ENCODE peak calls at places on chromosomes 13 and 19, in nine cellular contexts. O, A, C, H, U, E, K, S and W are unnamed samples.

GRCh38 chr19:55907746-55908145 is 24.4 kb downstream of the NLRP13 start:
- DNase-seq in A (peak; percentile 5), O (peak; percentile 19), U (no peak), K (no peak), H (no peak), C (no peak), S (no peak), E (no peak), W (no peak)

GRCh38 chr19:41774515-41774980 is 19.2 kb downstream of the CEACAM6 start:
- DNase-seq in C (no peak), U (no peak), H (no peak), K (no peak), A (no peak), S (peak; percentile 57), E (no peak), O (no peak), W (no peak)

GRCh38 chr13:76813874-76814273 is 72.3 kb downstream of the KCTD12 start:
- DNase-seq in K (no peak), C (no peak), S (peak; percentile 5), E (no peak), U (no peak), A (no peak), O (no peak), H (no peak), W (no peak)

GRCh38 chr13:28819046-28819747 is 942 bp upstream of the MTUS2 start:
- DNase-seq in S (peak; percentile 27), A (no peak), O (peak; percentile 75), E (no peak), C (peak; percentile 45), H (peak; percentile 68), K (no peak), U (no peak), W (no peak)

GRCh38 chr13:84668637-84669036 is 786.4 kb upstream of the SLITRK1 start:
- DNase-seq in O (no peak), U (no peak), S (no peak), A (no peak), K (no peak), C (no peak), E (no peak), H (no peak), W (no peak)

GRCh38 chr19:34313188-34313587 is 51.8 kb upstream of the GPI start:
- DNase-seq in E (no peak), U (no peak), C (no peak), O (no peak), S (no peak), K (no peak), H (no peak), A (no peak), W (no peak)

GRCh38 chr13:47175172-47175806 is 278.4 kb upstream of the HTR2A start:
- DNase-seq in O (no peak), H (no peak), U (no peak), C (no peak), K (no peak), E (no peak), S (no peak), A (no peak), W (no peak)

GRCh38 chr13:22846551-22846950 is 334.2 kb upstream of the SGCG start:
- DNase-seq in H (no peak), U (no peak), A (no peak), O (no peak), C (no peak), S (no peak), E (no peak), K (no peak), W (no peak)

GRCh38 chr19:55504252-55504603 is 16.0 kb downstream of the SSC5D start:
- DNase-seq in S (no peak), U (no peak), E (no peak), A (no peak), C (no peak), H (no peak), K (no peak), O (no peak), W (no peak)

GRCh38 chr19:43725468-43725867 is 9.6 kb downstream of the IRGC start:
- DNase-seq in K (no peak), H (no peak), C (no peak), S (no peak), E (no peak), U (no peak), A (no peak), O (no peak), W (no peak)

GRCh38 chr19:51166846-51167490 is 24.9 kb downstream of the SIGLEC7 start:
- DNase-seq in A (no peak), O (no peak), E (no peak), C (peak; percentile 77), H (no peak), S (no peak), K (no peak), U (no peak), W (peak; percentile 85)

GRCh38 chr19:38653028-38653571 is 5.7 kb downstream of the ACTN4 start:
- DNase-seq in U (no peak), A (no peak), E (peak; percentile 84), C (no peak), S (peak; percentile 82), H (no peak), O (no peak), K (no peak), W (no peak)

GRCh38 chr13:30306762-30307193 is 573 bp downstream of the KATNAL1 start:
- DNase-seq in E (peak; percentile 96), S (peak; percentile 89), H (peak; percentile 98), A (peak; percentile 90), O (peak; percentile 98), K (peak; percentile 95), C (peak; percentile 96), U (peak; percentile 85), W (peak; percentile 97)

GRCh38 chr19:29708553-29709439 is 6.3 kb downstream of the C19orf12 start:
- DNase-seq in O (no peak), E (no peak), S (no peak), C (no peak), K (no peak), A (no peak), U (peak; percentile 27), H (no peak), W (peak; percentile 67)

GRCh38 chr13:100175803-100176182 is 86.9 kb downstream of the PCCA start:
- DNase-seq in H (no peak), U (no peak), E (no peak), A (no peak), S (no peak), O (no peak), C (no peak), K (no peak), W (no peak)
- H3K27ac ChIP-seq in H (peak overlapping the region; percentile 73), U (no peak overlapping the region), E (no peak overlapping the region), A (no peak overlapping the region), S (no peak overlapping the region), O (no peak overlapping the region), C (no peak overlapping the region), K (no peak overlapping the region), W (no peak overlapping the region)

DNA sequence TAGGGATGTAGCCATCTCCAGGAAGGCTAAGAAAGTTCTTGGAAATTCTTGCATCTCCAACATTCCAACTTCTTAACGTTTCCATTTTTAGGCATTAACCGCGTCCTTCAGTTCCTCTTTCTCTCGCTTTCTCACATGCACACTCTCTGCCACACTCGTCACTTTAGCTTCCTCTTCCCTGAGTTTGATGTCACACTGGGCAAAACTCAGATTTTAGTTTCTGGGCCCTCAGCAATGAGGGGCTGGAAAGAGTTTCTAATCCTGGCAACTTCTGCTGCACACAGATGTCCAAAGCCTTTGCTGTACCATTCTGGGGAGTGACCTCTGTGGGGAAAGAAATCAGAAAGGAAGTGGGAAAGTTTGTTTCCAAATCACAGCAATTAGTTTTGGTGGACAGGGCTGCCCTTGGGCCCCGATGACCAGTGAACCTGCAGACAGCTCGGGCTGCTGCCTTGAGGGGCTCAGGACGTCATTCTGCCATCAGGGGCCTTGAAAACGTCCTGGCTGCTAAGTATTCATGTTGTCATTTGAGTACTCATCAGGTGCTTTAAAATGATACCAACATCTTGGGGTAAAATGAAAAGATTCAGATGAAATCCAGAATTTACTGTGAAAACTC is 89.3 kb downstream of the KL start:
- DNase-seq in H (no peak), U (no peak), S (no peak), C (no peak), K (no peak), A (no peak), E (no peak), O (peak; percentile 78), W (no peak)
- H3K27ac ChIP-seq in H (no peak overlapping the region), U (no peak overlapping the region), S (no peak overlapping the region), C (peak overlapping the region; percentile 4), K (peak overlapping the region; percentile 22), A (no peak overlapping the region), E (no peak overlapping the region), O (peak overlapping the region; percentile 71), W (no peak overlapping the region)

GRCh38 chr19:1265611-1266115 is 3.5 kb upstream of the CIRBP start:
- DNase-seq in E (peak; percentile 95), H (no peak), S (peak; percentile 67), U (no peak), A (peak; percentile 98), K (peak; percentile 95), C (peak; percentile 91), O (no peak), W (peak; percentile 92)

GRCh38 chr19:1266116-1266817 is 2.9 kb upstream of the CIRBP start:
- DNase-seq in E (peak; percentile 94), O (no peak), A (peak; percentile 93), C (peak; percentile 92), H (peak; percentile 95), K (peak; percentile 91), S (peak; percentile 87), U (no peak), W (peak; percentile 98)

GRCh38 chr19:1267441-1268391 is 1.4 kb upstream of the CIRBP start:
- DNase-seq in U (no peak), S (no peak), C (peak; percentile 66), E (peak; percentile 77), A (no peak), K (peak; percentile 80), H (peak; percentile 58), O (no peak), W (peak; percentile 87)

GRCh38 chr19:1268392-1269064 is 604 bp upstream of the CIRBP start:
- DNase-seq in E (peak; percentile 78), O (no peak), S (no peak), H (no peak), K (peak; percentile 81), C (no peak), A (no peak), U (no peak), W (peak; percentile 91)

DNA sequence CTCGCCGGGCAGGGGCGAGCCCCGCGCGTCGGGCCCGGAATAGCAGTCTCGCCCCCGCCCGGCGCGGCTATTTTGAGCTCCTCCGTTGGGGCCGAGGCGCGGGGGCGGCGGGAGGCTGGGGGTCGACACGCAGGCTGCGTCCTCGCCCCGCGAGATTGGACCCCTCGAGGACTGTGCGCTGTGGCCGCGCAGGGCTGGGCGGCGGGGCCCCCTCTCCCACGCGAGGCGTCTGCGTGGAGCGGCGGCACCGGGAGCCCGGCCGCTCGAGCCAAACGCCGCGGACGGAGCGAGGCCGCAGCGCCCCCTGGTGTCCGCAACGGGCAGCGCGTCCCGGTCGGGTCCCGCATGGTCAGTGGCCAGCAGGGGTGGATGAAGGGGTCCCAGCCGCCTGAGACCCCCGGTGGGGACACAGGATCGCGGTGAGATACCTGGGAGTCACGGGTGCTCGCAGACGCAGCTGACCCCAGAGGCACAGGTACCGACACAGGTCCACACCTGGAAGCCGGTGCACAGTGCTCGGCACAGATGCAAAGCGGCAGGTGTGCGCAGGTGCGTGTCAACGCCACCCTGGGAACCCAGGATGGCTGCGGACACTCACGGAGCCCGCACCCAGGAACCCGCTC is 2.2 kb upstream of the CIRBP start:
- DNase-seq in S (peak; percentile 56), C (peak; percentile 82), A (no peak), E (peak; percentile 88), H (peak; percentile 79), K (peak; percentile 85), U (no peak), O (no peak), W (peak; percentile 97)
- H3K27ac ChIP-seq in S (peak overlapping the region; percentile 100), C (peak overlapping the region; percentile 55), A (peak overlapping the region; percentile 74), E (peak overlapping the region; percentile 84), H (no peak overlapping the region), K (peak overlapping the region; percentile 92), U (peak overlapping the region; percentile 71), O (peak overlapping the region; percentile 100), W (peak overlapping the region; percentile 86)

GRCh38 chr19:35776102-35776788 is 881 bp downstream of the ARHGAP33 start:
- DNase-seq in C (no peak), U (no peak), K (peak; percentile 57), E (peak; percentile 63), S (no peak), H (peak; percentile 59), A (no peak), O (no peak), W (no peak)
- H3K27ac ChIP-seq in C (no peak overlapping the region), U (no peak overlapping the region), K (no peak overlapping the region), E (peak overlapping the region; percentile 71), S (peak overlapping the region; percentile 81), H (no peak overlapping the region), A (no peak overlapping the region), O (peak overlapping the region; percentile 61), W (no peak overlapping the region)